ENCODE peak calls at places on chromosomes 1 and 21, in five cellular contexts. One of them, this sample, is unnamed.

GRCh38 chr1:7672864-7673263 is 98.2 kb upstream of the VAMP3 start:
- DNase-seq in NCI-H774: no peak
- DNase-seq in non-pigmented ciliary epithelial cell: no peak
- DNase-seq in heart right ventricle: no peak
- DNase-seq in NCI-H2107: no peak
- DNase-seq in this sample: no peak

GRCh38 chr1:62391369-62391971 is 45.4 kb upstream of the USP1 start:
- DNase-seq in NCI-H774: no peak
- DNase-seq in heart right ventricle: no peak
- DNase-seq in NCI-H2107: no peak
- DNase-seq in non-pigmented ciliary epithelial cell: no peak
- DNase-seq in this sample: peak

GRCh38 chr1:214451591-214451990 is 99.8 kb downstream of the PTPN14 start:
- DNase-seq in NCI-H2107: no peak
- DNase-seq in non-pigmented ciliary epithelial cell: no peak
- DNase-seq in heart right ventricle: no peak
- DNase-seq in NCI-H774: no peak
- DNase-seq in this sample: no peak

GRCh38 chr1:89274431-89274857 is 1.8 kb upstream of the GBP5 start:
- DNase-seq in heart right ventricle: no peak
- DNase-seq in non-pigmented ciliary epithelial cell: peak
- DNase-seq in NCI-H774: no peak
- DNase-seq in NCI-H2107: no peak
- DNase-seq in this sample: no peak

GRCh38 chr21:17726047-17726446 is 93.1 kb downstream of the C21orf91 start:
- DNase-seq in heart right ventricle: no peak
- DNase-seq in non-pigmented ciliary epithelial cell: no peak
- DNase-seq in NCI-H774: no peak
- DNase-seq in NCI-H2107: no peak
- DNase-seq in this sample: no peak

GRCh38 chr1:78176448-78176847 is 130.7 kb downstream of the GIPC2 start:
- DNase-seq in non-pigmented ciliary epithelial cell: peak
- DNase-seq in heart right ventricle: no peak
- DNase-seq in NCI-H774: peak
- DNase-seq in NCI-H2107: peak
- DNase-seq in this sample: no peak

GRCh38 chr1:64516803-64517568 is 47.1 kb downstream of the CACHD1 start:
- DNase-seq in non-pigmented ciliary epithelial cell: peak
- DNase-seq in NCI-H774: no peak
- DNase-seq in heart right ventricle: no peak
- DNase-seq in NCI-H2107: no peak
- DNase-seq in this sample: no peak

GRCh38 chr1:222543817-222544216 is 4.1 kb downstream of the HHIPL2 start:
- DNase-seq in NCI-H774: no peak
- DNase-seq in NCI-H2107: no peak
- DNase-seq in heart right ventricle: no peak
- DNase-seq in non-pigmented ciliary epithelial cell: no peak
- DNase-seq in this sample: no peak

GRCh38 chr1:15090373-15090772 is 63.2 kb upstream of the TMEM51 start:
- DNase-seq in NCI-H2107: peak
- DNase-seq in heart right ventricle: no peak
- DNase-seq in non-pigmented ciliary epithelial cell: no peak
- DNase-seq in NCI-H774: peak
- DNase-seq in this sample: peak

GRCh38 chr1:15328785-15329480 is 80.8 kb upstream of the EFHD2 start:
- DNase-seq in heart right ventricle: peak
- DNase-seq in NCI-H774: no peak
- DNase-seq in non-pigmented ciliary epithelial cell: peak
- DNase-seq in NCI-H2107: no peak
- DNase-seq in this sample: no peak

GRCh38 chr1:21496886-21497285 is 12.3 kb upstream of the ALPL start:
- DNase-seq in non-pigmented ciliary epithelial cell: no peak
- DNase-seq in NCI-H2107: no peak
- DNase-seq in heart right ventricle: no peak
- DNase-seq in NCI-H774: no peak
- DNase-seq in this sample: no peak

GRCh38 chr1:234611153-234611798 is 1.3 kb upstream of the IRF2BP2 start:
- DNase-seq in non-pigmented ciliary epithelial cell: no peak
- DNase-seq in heart right ventricle: no peak
- DNase-seq in NCI-H774: peak
- DNase-seq in NCI-H2107: peak
- DNase-seq in this sample: peak

GRCh38 chr1:201905234-201905890 is 16.7 kb downstream of the SHISA4 start:
- DNase-seq in heart right ventricle: no peak
- DNase-seq in non-pigmented ciliary epithelial cell: no peak
- DNase-seq in NCI-H2107: no peak
- DNase-seq in NCI-H774: no peak
- DNase-seq in this sample: no peak

GRCh38 chr1:197927908-197928665 is 10.9 kb downstream of the LHX9 start:
- DNase-seq in NCI-H2107: no peak
- DNase-seq in heart right ventricle: no peak
- DNase-seq in non-pigmented ciliary epithelial cell: no peak
- DNase-seq in NCI-H774: no peak
- DNase-seq in this sample: no peak

GRCh38 chr1:209768354-209768774 is 12.5 kb downstream of the TRAF3IP3 start:
- DNase-seq in heart right ventricle: no peak
- DNase-seq in non-pigmented ciliary epithelial cell: no peak
- DNase-seq in NCI-H2107: no peak
- DNase-seq in NCI-H774: no peak
- DNase-seq in this sample: no peak